ENCODE peak calls at places on chromosomes 4 and X, in ten cellular contexts. Y is RWPE1, D is left lung, Q is mucosa of descending colon, O is body of pancreas, N is ascending aorta, P is left ventricle myocardium inferior, A is fibroblast of mammary gland, U is gastrocnemius medialis, V is GM13976. X is an unnamed sample.

GRCh38 chrX:131812847-131813825 is 210.0 kb upstream of the STK26 start:
- DNase-seq in O (peak; percentile 27), D (peak; percentile 79), Y (no peak), Q (no peak), P (no peak), A (peak; percentile 77), U (no peak), N (peak; percentile 88), V (peak; percentile 75), X (no peak)

GRCh38 chr4:136637071-136637777 is 895.1 kb downstream of the PCDH18 start:
- DNase-seq in A (peak; percentile 8), U (no peak), D (no peak), O (no peak), Y (no peak), P (no peak), V (peak; percentile 27), Q (no peak), N (no peak), X (no peak)

GRCh38 chrX:153725039-153725831 is 579 bp downstream of the ABCD1 start:
- DNase-seq in D (no peak), Y (no peak), O (peak; percentile 21), N (no peak), A (no peak), P (no peak), V (peak; percentile 47), Q (no peak), U (no peak), X (no peak)

GRCh38 chrX:119762718-119763117 is 4.3 kb downstream of the SOWAHD start:
- DNase-seq in U (no peak), Y (no peak), P (no peak), V (no peak), O (no peak), N (no peak), A (no peak), D (no peak), Q (no peak), X (no peak)

GRCh38 chrX:69618803-69619202 is 2.9 kb downstream of the EDA start:
- DNase-seq in V (no peak), P (no peak), O (peak; percentile 13), Y (no peak), D (no peak), N (no peak), A (peak; percentile 31), Q (no peak), U (no peak), X (no peak)

GRCh38 chrX:115318139-115318538 is 28.6 kb downstream of the LUZP4 start:
- DNase-seq in N (no peak), P (no peak), D (no peak), O (no peak), Q (no peak), A (no peak), U (no peak), Y (no peak), V (no peak), X (no peak)

GRCh38 chr4:125316391-125316780 is 1.6 kb downstream of the FAT4 start:
- DNase-seq in V (peak; percentile 30), D (peak; percentile 56), A (no peak), Q (peak; percentile 56), P (peak; percentile 32), N (peak; percentile 70), O (peak; percentile 16), Y (peak; percentile 34), U (peak; percentile 2), X (no peak)

GRCh38 chr4:185381794-185382193 is 13.9 kb downstream of the LRP2BP start:
- DNase-seq in O (no peak), Y (peak; percentile 17), P (no peak), U (no peak), V (no peak), A (peak; percentile 37), N (no peak), D (no peak), Q (no peak), X (no peak)

GRCh38 chr4:174702974-174703478 is 126.0 kb downstream of the GLRA3 start:
- DNase-seq in A (no peak), N (no peak), Y (no peak), U (no peak), Q (no peak), V (no peak), P (no peak), O (no peak), D (no peak), X (no peak)

GRCh38 chr4:125268065-125268755 is 46.5 kb upstream of the FAT4 start:
- DNase-seq in Q (no peak), V (no peak), N (no peak), D (no peak), P (no peak), U (no peak), A (no peak), O (no peak), Y (no peak), X (no peak)

GRCh38 chrX:150365051-150365952 is 2.2 kb downstream of the MAMLD1 start:
- DNase-seq in P (peak; percentile 76), D (peak; percentile 73), V (peak; percentile 39), Y (no peak), A (peak; percentile 48), U (peak; percentile 29), O (peak; percentile 72), Q (peak; percentile 68), N (peak; percentile 80), X (peak; percentile 92)

GRCh38 chr4:114417214-114417613 is 181.4 kb upstream of the UGT8 start:
- DNase-seq in O (no peak), Y (peak; percentile 17), P (no peak), U (no peak), D (no peak), N (no peak), V (no peak), Q (no peak), A (no peak), X (no peak)

GRCh38 chrX:34437586-34437985 is 219.5 kb downstream of the TMEM47 start:
- DNase-seq in D (no peak), A (no peak), V (no peak), Y (no peak), N (no peak), Q (peak; percentile 54), P (peak; percentile 28), U (peak; percentile 13), O (peak; percentile 3), X (no peak)

GRCh38 chrX:154380787-154381186 is 1.7 kb downstream of the EMD start:
- DNase-seq in Y (no peak), V (no peak), Q (no peak), A (no peak), N (no peak), U (no peak), P (no peak), O (no peak), D (no peak), X (no peak)

GRCh38 chr4:89898304-89898716 is 3.7 kb downstream of the MMRN1 start:
- DNase-seq in Q (no peak), O (peak; percentile 18), N (no peak), P (no peak), Y (no peak), U (no peak), A (no peak), D (no peak), V (no peak), X (no peak)

GRCh38 chr4:164876680-164877324 is at the start of gene APELA:
- DNase-seq in Q (no peak), V (peak; percentile 18), N (no peak), D (no peak), P (no peak), A (no peak), Y (no peak), O (no peak), U (no peak), X (no peak)

GRCh38 chrX:130024127-130024526 is 41.7 kb downstream of the BCORL1 start:
- DNase-seq in O (peak; percentile 78), Y (peak; percentile 59), D (peak; percentile 84), A (peak; percentile 66), Q (peak; percentile 90), N (peak; percentile 87), V (peak; percentile 91), P (peak; percentile 78), U (peak; percentile 49), X (no peak)

GRCh38 chr4:139556071-139556734 is at the start of gene SETD7:
- DNase-seq in D (peak; percentile 84), Y (peak; percentile 80), U (peak; percentile 76), V (peak; percentile 73), P (peak; percentile 84), N (peak; percentile 87), O (peak; percentile 82), A (peak; percentile 71), Q (peak; percentile 88), X (peak; percentile 90)
- TF ChIP-seq CTCF in D (no peak), Y (no peak), U (no peak), V (no peak), P (no peak), N (no peak), O (no peak), A (peak; percentile 7), Q (no peak), X (no peak)

DNA sequence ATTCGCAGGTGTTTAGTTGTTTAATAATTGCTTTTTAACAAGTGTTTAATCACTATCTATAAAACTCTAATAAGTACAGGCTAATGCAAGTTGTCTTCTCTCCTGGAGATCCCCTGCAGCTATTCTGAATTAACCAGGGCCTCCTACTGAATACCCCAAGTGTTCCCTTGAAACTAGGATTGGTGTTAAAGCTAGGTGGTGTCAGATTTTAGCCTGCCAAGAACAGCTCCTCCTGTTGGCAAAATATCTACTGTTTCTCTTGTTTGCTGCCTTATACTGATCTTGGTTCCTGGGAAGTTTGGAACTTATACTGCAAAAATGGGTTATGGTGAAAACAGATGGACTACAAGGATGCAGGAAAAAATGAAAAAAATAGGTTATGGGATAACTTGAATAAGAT is 26.1 kb upstream of the TMEM154 start:
- DNase-seq in D (no peak), Y (no peak), V (no peak), P (no peak), O (no peak), Q (no peak), N (no peak), U (no peak), A (no peak), X (no peak)
- TF ChIP-seq CTCF in D (no peak), Y (no peak), V (no peak), P (no peak), O (no peak), Q (no peak), N (no peak), U (no peak), A (peak; percentile 14), X (no peak)

GRCh38 chr4:41853973-41854372 is 81.3 kb upstream of the TMEM33 start:
- DNase-seq in Q (no peak), D (no peak), V (no peak), P (no peak), Y (no peak), N (no peak), A (no peak), O (no peak), U (no peak), X (no peak)
- TF ChIP-seq CTCF in Q (no peak), D (no peak), V (no peak), P (no peak), Y (no peak), N (no peak), A (peak; percentile 11), O (no peak), U (no peak), X (no peak)

DNA sequence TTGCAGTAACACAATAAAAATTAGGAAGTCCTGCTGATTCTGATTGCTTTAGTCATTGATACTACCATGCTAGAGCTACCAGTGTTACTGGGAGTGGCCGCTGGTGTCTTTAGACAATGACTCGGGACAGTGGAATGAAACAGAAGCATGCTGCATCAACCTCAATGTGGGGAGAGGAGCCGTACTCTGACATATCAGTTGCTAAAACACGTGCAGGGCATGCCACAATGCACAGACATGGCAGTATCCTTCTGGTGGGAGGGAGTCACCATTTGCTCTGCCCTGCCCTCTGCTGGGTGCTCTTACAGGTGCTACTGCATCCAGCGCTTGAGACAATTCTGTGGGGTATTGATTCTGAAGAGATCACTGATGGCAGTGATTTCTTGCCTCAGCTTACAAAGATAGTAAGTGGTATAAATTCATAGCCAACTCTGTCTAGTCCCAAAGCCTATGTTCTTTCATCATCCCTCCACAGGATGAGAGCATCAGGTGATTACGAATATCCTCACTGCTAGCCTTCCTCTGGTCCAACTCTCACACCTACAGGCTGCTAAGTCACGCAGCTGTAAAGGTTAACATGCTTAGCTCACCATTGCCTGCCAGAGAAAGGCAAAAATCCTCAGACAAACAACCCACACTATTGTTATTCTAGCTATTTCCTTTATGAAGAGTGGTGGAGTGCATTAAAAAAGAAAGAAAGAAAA is 43.7 kb downstream of the NSG1 start:
- DNase-seq in U (no peak), P (no peak), Y (peak; percentile 41), O (peak; percentile 20), V (peak; percentile 69), D (no peak), Q (no peak), A (peak; percentile 90), N (no peak), X (peak; percentile 56)
- TF ChIP-seq CTCF in U (peak; percentile 41), P (peak; percentile 62), Y (peak; percentile 59), O (peak; percentile 23), V (peak; percentile 35), D (peak; percentile 41), Q (no peak), A (peak; percentile 90), N (peak; percentile 27), X (peak; percentile 62)